ENCODE peak calls at places on chromosomes 16 and 17, in seven cellular contexts. E is A549, D is stomach, H is tibial nerve, O is SK-N-SH, F is HepG2, L is transverse colon. A is an unnamed sample.

GRCh38 chr17:10117581-10118001 is 80.8 kb downstream of the GAS7 start:
- DNase-seq in E (no peak), D (no peak), H (no peak), O (no peak), F (peak), L (peak), A (peak)

GRCh38 chr17:61000911-61001310 is 323.3 kb downstream of the BCAS3 start:
- DNase-seq in E (no peak), D (no peak), H (no peak), O (no peak), F (peak), L (no peak), A (no peak)

GRCh38 chr16:23807028-23807427 is 28.8 kb upstream of the PRKCB start:
- DNase-seq in E (no peak), D (no peak), H (no peak), O (no peak), F (no peak), L (no peak), A (no peak)

GRCh38 chr17:78873519-78874340 is 29.3 kb downstream of the CEP295NL start:
- DNase-seq in E (no peak), D (peak), H (no peak), O (peak), F (no peak), L (no peak), A (no peak)

GRCh38 chr17:43453331-43453812 is 30.4 kb upstream of the DHX8 start:
- DNase-seq in E (no peak), D (no peak), H (no peak), O (no peak), F (no peak), L (peak), A (peak)

GRCh38 chr16:49015189-49015540 is 266.5 kb downstream of the CBLN1 start:
- DNase-seq in E (no peak), D (no peak), H (no peak), O (no peak), F (no peak), L (no peak), A (no peak)

GRCh38 chr17:75207760-75208159 is 2.3 kb downstream of the NUP85 start:
- DNase-seq in E (no peak), D (no peak), H (no peak), O (no peak), F (no peak), L (no peak), A (no peak)

GRCh38 chr16:49785970-49786369 is 69.9 kb downstream of the ZNF423 start:
- DNase-seq in E (no peak), D (no peak), H (no peak), O (no peak), F (no peak), L (no peak), A (no peak)

GRCh38 chr17:58047751-58048150 is 35.5 kb upstream of the DYNLL2 start:
- DNase-seq in E (no peak), D (no peak), H (no peak), O (peak), F (no peak), L (no peak), A (no peak)

GRCh38 chr16:49488740-49489525 is 115.3 kb downstream of the C16orf78 start:
- DNase-seq in E (no peak), D (no peak), H (no peak), O (no peak), F (no peak), L (peak), A (peak)

GRCh38 chr17:77027271-77027670 is 113.5 kb upstream of the SEC14L1 start:
- DNase-seq in E (no peak), D (no peak), H (no peak), O (no peak), F (no peak), L (no peak), A (no peak)

GRCh38 chr17:80737106-80738019 is 192.7 kb downstream of the RPTOR start:
- DNase-seq in E (no peak), D (no peak), H (no peak), O (no peak), F (no peak), L (peak), A (no peak)

GRCh38 chr17:8069587-8069860 is 18.0 kb downstream of the ALOX12B start:
- DNase-seq in E (no peak), D (no peak), H (no peak), O (no peak), F (no peak), L (peak), A (no peak)

GRCh38 chr17:47967607-47968252 is 3.2 kb upstream of the CDK5RAP3 start:
- DNase-seq in E (peak), D (peak), H (no peak), O (no peak), F (no peak), L (peak), A (no peak)

GRCh38 chr17:47663997-47664941 is 14.6 kb downstream of the KPNB1 start:
- DNase-seq in E (peak), D (peak), H (peak), O (peak), F (peak), L (peak), A (peak)

GRCh38 chr16:56345406-56346050 is 79.8 kb downstream of the AMFR start:
- DNase-seq in E (no peak), D (no peak), H (no peak), O (no peak), F (no peak), L (no peak), A (no peak)

GRCh38 chr17:82767041-82767754 is 15.3 kb downstream of the TBCD start:
- DNase-seq in E (peak), D (peak), H (peak), O (peak), F (peak), L (peak), A (no peak)

GRCh38 chr17:66373944-66374817 is 71.8 kb downstream of the PRKCA start:
- DNase-seq in E (no peak), D (no peak), H (no peak), O (peak), F (no peak), L (peak), A (no peak)

GRCh38 chr17:56676807-56677206 is 83.3 kb downstream of the NOG start:
- DNase-seq in E (no peak), D (no peak), H (no peak), O (no peak), F (no peak), L (no peak), A (no peak)

GRCh38 chr17:77594416-77595209 is 363.9 kb upstream of the TNRC6C start:
- DNase-seq in E (no peak), D (no peak), H (no peak), O (no peak), F (no peak), L (no peak), A (peak)

GRCh38 chr16:85799497-85800320 is at the start of the genes COX4I1 and EMC8:
- DNase-seq in E (peak), D (peak), H (peak), O (peak), F (peak), L (peak), A (peak)
- TF ChIP-seq EP300 in E (no peak), D (no peak), H (peak), O (no peak), F (peak), L (no peak), A (no peak)

DNA sequence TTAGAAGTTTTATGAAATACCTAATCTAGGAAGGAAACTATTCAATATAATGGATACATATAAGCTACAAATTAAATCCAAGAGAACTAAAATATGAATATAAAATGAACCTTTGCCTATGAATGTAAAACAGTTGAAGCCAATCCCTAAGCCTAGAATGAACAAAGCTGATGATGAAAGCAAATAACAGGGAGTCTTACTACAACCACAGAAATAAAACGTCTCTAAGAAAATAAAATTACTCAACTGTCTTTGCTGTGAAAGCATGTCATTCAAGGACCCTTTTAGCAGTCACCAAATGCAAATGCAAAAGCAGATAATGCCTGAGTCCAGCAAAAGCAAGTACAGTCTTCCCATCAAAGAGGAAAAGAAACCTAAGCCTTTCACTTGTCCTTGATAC is 23.0 kb downstream of the FAM222B start:
- DNase-seq in E (no peak), D (no peak), H (no peak), O (no peak), F (no peak), L (no peak), A (no peak)
- TF ChIP-seq EP300 in E (no peak), D (no peak), H (no peak), O (no peak), F (no peak), L (no peak), A (no peak)

DNA sequence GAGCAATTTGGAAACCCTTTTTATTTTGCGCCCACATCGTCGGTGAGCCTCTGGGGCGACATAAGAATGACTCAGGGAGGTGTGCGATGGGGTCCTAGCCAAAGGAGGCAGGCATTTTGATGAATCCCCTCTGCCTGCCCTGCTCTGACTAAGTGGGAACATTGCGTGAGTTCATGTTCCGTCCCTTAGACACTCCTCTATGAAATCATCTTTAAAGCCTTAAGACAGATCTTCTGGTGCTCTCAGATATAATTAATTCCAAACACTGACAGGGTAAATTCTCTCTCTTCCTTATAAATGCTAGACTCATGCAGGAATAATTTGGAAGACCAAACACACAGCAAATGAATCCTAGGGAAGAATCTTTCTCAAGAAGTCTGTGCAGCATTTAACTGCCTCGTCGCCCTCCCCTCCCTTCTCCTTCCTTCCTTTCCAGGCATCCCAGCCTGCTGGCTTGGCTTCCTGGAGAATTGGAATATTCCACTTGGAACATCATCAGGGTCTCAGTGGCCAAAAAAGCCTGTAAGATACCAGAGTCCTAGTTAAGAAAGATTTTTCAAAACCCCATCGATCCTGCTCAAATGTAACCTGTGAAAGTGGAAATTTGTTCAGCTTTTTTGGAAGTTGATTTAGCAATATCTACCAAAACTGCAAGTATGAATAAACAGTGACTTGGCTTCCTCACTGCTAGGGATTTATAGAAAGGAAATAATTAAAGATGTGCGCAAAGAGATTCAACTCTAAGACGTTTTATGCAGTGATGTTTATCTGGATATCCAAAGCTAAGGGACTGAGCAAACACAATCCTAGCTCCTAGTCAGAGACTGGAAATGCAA is 52.5 kb upstream of the FOXF1 start:
- DNase-seq in E (no peak), D (no peak), H (peak), O (no peak), F (no peak), L (peak), A (peak)
- TF ChIP-seq EP300 in E (no peak), D (peak), H (no peak), O (no peak), F (no peak), L (peak), A (peak)

GRCh38 chr16:69313469-69313868 is 2.3 kb downstream of the VPS4A start:
- DNase-seq in E (no peak), D (no peak), H (no peak), O (no peak), F (no peak), L (no peak), A (no peak)
- TF ChIP-seq EP300 in E (no peak), D (no peak), H (no peak), O (no peak), F (no peak), L (no peak), A (no peak)

DNA sequence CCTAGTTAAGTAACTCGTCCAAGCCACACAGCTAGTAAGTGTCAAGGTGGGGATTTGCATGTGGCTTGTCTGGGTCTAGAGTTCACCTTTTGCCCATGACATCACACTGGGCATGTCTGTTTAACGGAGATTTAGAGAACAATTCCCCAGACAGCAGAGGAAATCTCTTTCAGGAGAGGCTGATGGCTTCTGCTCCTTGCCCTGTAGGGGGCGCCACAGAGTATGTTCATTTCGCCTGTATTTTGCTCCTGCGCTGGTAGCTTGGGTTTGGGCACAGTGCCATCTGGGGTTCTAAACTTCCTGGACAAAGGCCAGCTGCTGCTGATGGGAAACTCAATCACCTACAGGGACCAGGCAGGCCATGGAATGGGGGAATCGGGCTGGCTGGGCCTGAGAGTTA is 20.4 kb downstream of the OTOA start:
- DNase-seq in E (no peak), D (no peak), H (no peak), O (peak), F (peak), L (peak), A (no peak)
- TF ChIP-seq EP300 in E (no peak), D (no peak), H (no peak), O (no peak), F (no peak), L (no peak), A (no peak)

DNA sequence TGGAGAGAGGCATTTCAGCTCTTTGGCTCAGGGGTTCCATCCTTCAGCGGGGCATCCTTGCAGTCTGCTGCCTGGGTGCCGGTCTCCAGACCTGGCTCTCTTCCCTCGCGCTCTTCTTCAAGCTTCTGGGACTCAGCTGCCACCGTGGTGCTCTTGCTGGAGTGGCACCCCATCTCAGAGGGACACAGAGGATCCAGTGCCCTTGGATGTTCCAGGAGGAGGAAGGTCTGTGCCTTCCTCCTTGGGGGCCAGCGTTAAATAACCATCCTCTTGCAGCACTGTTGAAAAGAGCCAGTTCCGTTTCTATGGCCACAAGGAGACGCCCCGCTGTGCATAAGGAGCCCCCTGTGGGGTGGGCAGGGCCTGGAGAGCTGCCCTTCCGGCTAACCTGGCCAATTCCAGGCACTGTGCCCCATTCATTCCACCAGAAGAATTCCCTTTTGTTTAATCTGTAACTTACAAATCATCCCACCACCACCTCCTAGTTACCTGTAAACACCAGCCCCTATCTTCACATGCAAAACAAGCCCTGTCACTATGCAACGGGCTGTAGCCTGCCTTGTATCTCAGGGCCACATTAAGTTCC is 8.6 kb downstream of the CHD9NB start:
- DNase-seq in E (no peak), D (no peak), H (no peak), O (no peak), F (peak), L (peak), A (no peak)
- TF ChIP-seq EP300 in E (no peak), D (no peak), H (no peak), O (no peak), F (no peak), L (no peak), A (no peak)

GRCh38 chr16:30378236-30379164 is 3.9 kb downstream of the SEPTIN1 start:
- DNase-seq in E (peak), D (peak), H (peak), O (peak), F (peak), L (peak), A (peak)
- TF ChIP-seq EP300 in E (no peak), D (no peak), H (peak), O (peak), F (no peak), L (no peak), A (no peak)

GRCh38 chr17:62105861-62106260 is 40.8 kb upstream of the MED13 start:
- DNase-seq in E (no peak), D (peak), H (no peak), O (no peak), F (no peak), L (no peak), A (no peak)

GRCh38 chr17:62109924-62110323 is 44.8 kb upstream of the MED13 start:
- DNase-seq in E (no peak), D (no peak), H (no peak), O (no peak), F (no peak), L (no peak), A (no peak)

GRCh38 chr17:62111562-62112180 is 46.6 kb upstream of the MED13 start:
- DNase-seq in E (no peak), D (no peak), H (no peak), O (no peak), F (no peak), L (peak), A (no peak)

GRCh38 chr17:62110923-62111484 is 45.9 kb upstream of the MED13 start:
- DNase-seq in E (no peak), D (no peak), H (no peak), O (no peak), F (no peak), L (no peak), A (no peak)

DNA sequence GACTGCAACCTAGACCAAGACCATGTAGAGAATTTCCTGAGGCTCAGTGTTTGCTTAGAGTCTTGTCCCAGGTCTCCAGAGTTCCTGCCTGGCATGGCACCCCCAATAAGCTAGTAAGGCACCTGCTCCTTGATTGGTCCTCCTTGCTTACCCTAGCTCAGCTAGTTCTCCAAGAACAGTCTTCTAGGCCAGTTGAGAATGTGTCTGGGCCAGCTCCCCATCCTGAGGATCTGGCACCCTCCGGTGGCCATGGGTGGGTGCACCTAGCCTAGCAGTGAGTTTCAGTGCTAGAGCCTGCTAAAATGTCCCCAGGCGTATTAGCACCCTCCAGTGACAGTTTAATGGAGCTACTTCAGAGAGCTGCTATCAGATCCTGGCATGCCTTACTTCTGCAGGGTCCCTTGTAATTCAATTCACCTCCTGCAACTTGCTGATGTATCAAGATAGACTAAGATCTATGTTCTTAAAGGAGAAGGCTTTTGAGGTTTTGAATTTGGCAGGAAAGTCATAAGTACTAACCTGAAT is 44.4 kb upstream of the MED13 start:
- DNase-seq in E (peak), D (peak), H (no peak), O (peak), F (peak), L (peak), A (no peak)
- TF ChIP-seq EP300 in E (no peak), D (no peak), H (no peak), O (no peak), F (peak), L (no peak), A (no peak)

GRCh38 chr16:68728558-68728957 is 8.5 kb upstream of the CDH1 start:
- DNase-seq in E (no peak), D (no peak), H (no peak), O (no peak), F (no peak), L (no peak), A (no peak)
- TF ChIP-seq EP300 in E (no peak), D (no peak), H (no peak), O (no peak), F (no peak), L (no peak), A (no peak)